ENCODE peak calls at places on chromosomes 4 and X, in four cellular contexts. R is K562, E is GM12891, U is gastrocnemius medialis. X is an unnamed sample.

GRCh38 chr4:143531773-143532491 is 18.4 kb downstream of the SMARCA5 start:
- DNase-seq in U (no peak), R (no peak), E (no peak), X (no peak)

GRCh38 chr4:90857081-90857820 is 730.1 kb downstream of the CCSER1 start:
- DNase-seq in R (no peak), U (no peak), E (no peak), X (no peak)

GRCh38 chr4:6111354-6111930 is 88.9 kb downstream of the JAKMIP1 start:
- DNase-seq in E (no peak), U (no peak), R (no peak), X (no peak)

GRCh38 chrX:22559506-22559905 is 286.8 kb downstream of the CBLL2 start:
- DNase-seq in R (no peak), E (no peak), U (no peak), X (no peak)

GRCh38 chrX:123835661-123836371 is 24.0 kb upstream of the XIAP start:
- DNase-seq in R (no peak), E (no peak), U (no peak), X (no peak)

GRCh38 chr4:51895816-51896408 is 53.0 kb downstream of the DCUN1D4 start:
- DNase-seq in R (peak), E (peak), U (peak), X (peak)

GRCh38 chr4:125168531-125168930 is 146.2 kb upstream of the FAT4 start:
- DNase-seq in R (no peak), E (no peak), U (no peak), X (no peak)

GRCh38 chr4:185358514-185359433 is 37.0 kb downstream of the LRP2BP start:
- DNase-seq in E (no peak), R (peak), U (no peak), X (no peak)

GRCh38 chrX:78330540-78330939 is 3.1 kb upstream of the CYSLTR1 start:
- DNase-seq in R (no peak), U (no peak), E (no peak), X (no peak)

GRCh38 chr4:57093816-57094481 is 16.2 kb downstream of the IGFBP7 start:
- DNase-seq in E (no peak), U (no peak), R (no peak), X (peak)

GRCh38 chrX:109632906-109633504 is 8.0 kb upstream of the KCNE5 start:
- DNase-seq in E (no peak), U (no peak), R (peak), X (peak)

GRCh38 chrX:14351889-14352288 is 177.4 kb upstream of the GLRA2 start:
- DNase-seq in E (no peak), R (no peak), U (no peak), X (no peak)

GRCh38 chrX:129540068-129540653 is at the start of gene OCRL:
- DNase-seq in E (peak), R (peak), U (peak), X (peak)

DNA sequence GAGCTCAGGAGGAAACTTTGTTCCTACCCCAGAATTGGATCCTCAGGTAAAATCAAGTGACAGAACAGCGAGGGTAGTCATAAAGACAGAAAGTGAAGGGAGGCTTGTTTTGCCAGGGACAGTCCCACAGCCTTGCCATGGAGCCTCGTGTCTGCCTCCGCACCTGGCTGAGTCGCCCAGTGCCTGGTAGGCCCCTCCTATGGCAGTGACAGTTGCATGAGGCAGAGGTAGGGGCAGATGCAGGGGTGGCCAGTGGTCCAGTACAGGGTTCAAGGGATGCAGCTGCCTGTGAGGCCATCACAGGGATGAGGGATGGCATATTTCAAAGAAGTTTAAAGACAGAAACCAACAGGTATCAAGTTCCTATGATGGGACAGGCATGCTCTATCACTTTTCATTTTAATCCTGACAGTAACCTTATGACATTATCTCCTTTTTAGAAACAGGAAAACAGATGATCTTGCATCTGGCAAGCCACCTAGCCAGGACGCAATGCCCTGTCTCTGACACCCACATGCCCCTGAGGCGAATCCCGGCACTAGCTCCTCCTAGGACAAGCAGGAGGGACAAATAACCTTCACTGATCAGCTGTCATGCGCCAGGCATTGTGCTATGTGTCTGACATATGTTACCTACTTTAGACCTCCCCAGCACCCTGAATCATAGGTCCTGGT is 127.4 kb upstream of the ENPP6 start:
- DNase-seq in E (no peak), R (no peak), U (peak), X (no peak)
- TF ChIP-seq POLR2A in E (no peak), R (no peak), U (no peak), X (no peak)

GRCh38 chr4:83115656-83116285 is 1.2 kb upstream of the PLAC8 start:
- DNase-seq in E (no peak), R (no peak), U (no peak), X (no peak)

GRCh38 chr4:83113429-83113786 is 1.1 kb downstream of the PLAC8 start:
- DNase-seq in U (no peak), E (no peak), R (no peak), X (no peak)

GRCh38 chr4:83112678-83113428 is 1.7 kb downstream of the PLAC8 start:
- DNase-seq in E (no peak), U (no peak), R (no peak), X (no peak)

GRCh38 chr4:83115000-83115399 is 471 bp upstream of the PLAC8 start:
- DNase-seq in R (no peak), E (no peak), U (no peak), X (no peak)

DNA sequence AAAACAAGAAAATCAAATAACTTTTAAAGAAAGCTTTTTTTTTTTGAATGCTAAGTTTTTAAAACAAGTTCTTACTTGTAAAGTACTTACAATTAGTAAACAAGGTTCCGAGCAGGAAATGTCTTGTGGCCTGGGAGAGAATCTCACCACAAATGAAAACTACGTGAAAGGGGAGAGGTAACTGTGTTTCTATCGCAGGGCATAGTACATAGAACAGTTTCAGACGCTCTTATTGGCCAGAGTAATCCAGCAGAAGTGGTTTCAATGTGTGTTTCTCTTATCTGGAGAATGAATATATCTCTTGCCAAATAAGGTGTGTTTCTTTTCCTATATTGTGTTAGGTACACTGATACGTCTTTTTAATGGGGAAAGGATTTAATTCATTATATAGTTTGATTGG is at the start of gene PLAC8:
- DNase-seq in U (no peak), E (peak), R (no peak), X (no peak)
- TF ChIP-seq POLR2A in U (no peak), E (peak), R (no peak), X (no peak)

DNA sequence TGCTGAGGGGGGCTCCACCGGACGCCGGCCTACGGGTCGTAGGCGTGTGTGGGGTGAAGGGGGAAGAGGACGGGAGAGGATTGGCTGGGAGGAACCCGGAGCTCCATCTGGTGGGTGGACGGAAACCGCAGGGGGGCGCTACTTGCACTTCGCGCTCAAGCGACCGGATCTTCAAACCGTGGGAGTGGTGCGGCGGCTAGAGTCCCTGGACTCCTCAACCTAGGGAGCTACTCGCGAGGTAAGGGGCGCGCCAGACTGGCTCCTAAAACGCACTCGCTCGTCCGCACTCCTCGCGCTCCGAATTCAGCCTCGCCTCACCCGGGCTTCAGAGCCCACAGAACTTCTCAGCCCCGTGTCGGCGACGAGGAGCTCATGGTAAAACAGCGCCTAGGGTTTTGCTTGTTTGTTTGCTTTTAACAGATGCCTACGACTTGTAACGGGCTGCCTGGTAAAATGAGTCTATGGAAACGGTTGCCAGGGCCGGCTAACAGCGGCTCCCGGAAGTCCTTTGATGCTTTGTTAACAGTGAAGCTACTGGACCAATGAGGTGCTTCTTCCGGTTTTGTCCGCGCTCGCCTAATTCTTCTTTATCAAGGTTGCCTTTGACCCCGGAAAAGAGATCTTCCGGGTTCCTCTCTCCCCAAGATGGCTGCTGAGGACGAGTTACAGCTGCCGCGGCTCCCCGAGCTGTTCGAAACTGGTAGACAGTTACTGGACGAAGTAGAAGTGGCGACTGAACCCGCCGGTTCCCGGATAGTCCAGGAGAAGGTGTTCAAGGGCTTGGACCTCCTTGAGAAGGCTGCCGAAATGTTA is at the start of gene IGBP1:
- DNase-seq in E (peak), U (peak), R (peak), X (peak)
- TF ChIP-seq POLR2A in E (peak), U (peak), R (peak), X (no peak)

GRCh38 chr4:186840771-186841301 is 117.2 kb upstream of the FAT1 start:
- DNase-seq in E (no peak), U (no peak), R (peak), X (peak)

GRCh38 chr4:186838295-186838694 is 114.6 kb upstream of the FAT1 start:
- DNase-seq in U (no peak), E (no peak), R (no peak), X (no peak)

GRCh38 chr4:186839122-186840037 is 115.7 kb upstream of the FAT1 start:
- DNase-seq in E (peak), U (no peak), R (peak), X (peak)

GRCh38 chr4:186844059-186844681 is 120.5 kb upstream of the FAT1 start:
- DNase-seq in R (no peak), U (no peak), E (no peak), X (peak)

DNA sequence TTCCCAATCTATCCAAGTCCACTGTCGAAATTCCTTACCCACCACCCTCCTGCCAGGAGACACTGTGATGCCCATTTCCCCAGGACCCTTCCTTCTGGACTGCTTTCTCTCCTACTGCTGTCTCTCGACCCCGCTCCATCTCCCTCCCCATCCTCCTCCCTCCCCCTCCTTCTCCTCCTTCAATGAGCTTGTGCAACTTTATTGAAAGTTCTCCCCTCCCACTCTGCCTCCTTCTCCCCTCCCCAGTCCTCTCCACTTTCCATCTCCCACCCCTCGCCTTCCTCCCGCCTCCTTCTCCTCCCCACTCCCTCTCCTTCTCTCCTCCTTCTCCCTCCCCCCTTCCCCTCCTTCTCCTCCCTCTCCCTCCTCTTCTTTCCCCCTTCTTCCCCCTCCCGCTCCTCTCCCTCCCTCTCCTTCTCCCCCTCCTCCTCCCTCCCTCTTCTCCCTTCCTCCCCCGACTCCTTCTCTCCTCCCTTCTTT is 116.6 kb upstream of the FAT1 start:
- DNase-seq in U (peak), R (peak), E (no peak), X (peak)
- TF ChIP-seq POLR2A in U (peak), R (peak), E (no peak), X (no peak)

DNA sequence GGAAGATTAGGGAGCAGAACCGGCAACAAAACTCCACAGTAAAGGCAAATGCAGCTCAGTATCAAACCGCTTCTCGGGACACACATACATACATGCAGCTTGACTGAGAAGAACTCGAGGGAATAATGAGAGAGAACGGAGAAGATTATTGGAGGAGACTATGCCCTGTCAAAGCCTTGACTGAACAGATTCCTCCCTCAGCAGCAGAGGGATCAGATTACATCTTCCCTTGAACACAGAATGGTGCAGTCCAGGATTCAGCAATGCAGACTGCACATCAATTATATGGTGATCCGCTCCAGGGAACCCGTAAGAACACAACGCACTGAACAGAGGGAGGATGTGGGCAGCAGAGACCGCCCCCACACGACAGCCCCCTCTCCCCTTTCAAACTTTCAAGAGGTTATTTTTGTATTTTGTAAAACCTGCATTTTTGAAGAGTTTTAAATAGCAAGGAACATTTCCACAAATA is 183.2 kb downstream of the FBXW7 start:
- DNase-seq in U (peak), E (peak), R (no peak), X (peak)
- TF ChIP-seq POLR2A in U (peak), E (peak), R (no peak), X (no peak)

GRCh38 chrX:74421181-74422028 is at the start of gene SLC16A2:
- DNase-seq in U (peak), R (no peak), E (peak), X (peak)
- TF ChIP-seq POLR2A in U (no peak), R (no peak), E (no peak), X (no peak)

GRCh38 chr4:159281781-159282180 is 178.9 kb downstream of the RAPGEF2 start:
- DNase-seq in E (no peak), R (no peak), U (no peak), X (no peak)
- TF ChIP-seq POLR2A in E (no peak), R (no peak), U (no peak), X (no peak)

DNA sequence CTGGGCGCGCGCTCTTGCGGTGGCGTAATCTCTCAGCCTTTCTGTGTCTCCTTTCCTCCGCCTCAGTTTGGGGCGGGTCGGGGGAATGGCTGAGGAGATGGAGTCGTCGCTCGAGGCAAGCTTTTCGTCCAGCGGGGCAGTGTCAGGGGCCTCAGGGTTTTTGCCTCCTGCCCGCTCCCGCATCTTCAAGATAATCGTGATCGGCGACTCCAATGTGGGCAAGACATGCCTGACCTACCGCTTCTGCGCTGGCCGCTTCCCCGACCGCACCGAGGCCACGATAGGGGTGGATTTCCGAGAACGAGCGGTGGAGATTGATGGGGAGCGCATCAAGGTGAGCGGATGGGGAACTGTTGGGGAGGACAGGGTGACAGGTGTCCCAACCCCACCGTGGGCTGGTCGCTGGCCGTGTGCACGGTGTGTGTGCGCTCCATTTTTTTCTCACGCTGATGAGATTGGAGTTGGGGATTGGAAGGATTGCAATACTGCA is at the start of gene RAB33B:
- DNase-seq in R (peak), E (no peak), U (no peak), X (no peak)
- TF ChIP-seq POLR2A in R (no peak), E (peak), U (peak), X (peak)